ENCODE peak calls at places on chromosomes 16 and 17, in nine cellular contexts. One of them, this sample, is unnamed.

GRCh38 chr16:66364117-66364958 is 2.2 kb upstream of the CDH5 start:
- DNase-seq in stomach: no peak
- DNase-seq in sigmoid colon: peak
- DNase-seq in breast epithelium: no peak
- DNase-seq in GM23338: no peak
- DNase-seq in SK-N-SH: no peak
- DNase-seq in HCT116: no peak
- DNase-seq in transverse colon: peak
- DNase-seq in suprapubic skin: no peak
- DNase-seq in this sample: no peak

GRCh38 chr17:66549731-66550207 is 247.4 kb downstream of the PRKCA start:
- DNase-seq in GM23338: peak
- DNase-seq in transverse colon: no peak
- DNase-seq in sigmoid colon: no peak
- DNase-seq in stomach: no peak
- DNase-seq in suprapubic skin: no peak
- DNase-seq in breast epithelium: no peak
- DNase-seq in SK-N-SH: no peak
- DNase-seq in HCT116: peak
- DNase-seq in this sample: no peak

GRCh38 chr17:77591231-77591785 is 367.2 kb upstream of the TNRC6C start:
- DNase-seq in suprapubic skin: no peak
- DNase-seq in HCT116: no peak
- DNase-seq in SK-N-SH: no peak
- DNase-seq in stomach: no peak
- DNase-seq in breast epithelium: no peak
- DNase-seq in sigmoid colon: no peak
- DNase-seq in transverse colon: peak
- DNase-seq in GM23338: no peak
- DNase-seq in this sample: no peak

GRCh38 chr16:53605356-53605755 is 98.3 kb downstream of the RPGRIP1L start:
- DNase-seq in stomach: no peak
- DNase-seq in sigmoid colon: no peak
- DNase-seq in breast epithelium: no peak
- DNase-seq in SK-N-SH: no peak
- DNase-seq in HCT116: no peak
- DNase-seq in GM23338: no peak
- DNase-seq in transverse colon: no peak
- DNase-seq in suprapubic skin: no peak
- DNase-seq in this sample: no peak

GRCh38 chr16:31435341-31436220 is 7.0 kb downstream of the ZNF843 start:
- DNase-seq in suprapubic skin: no peak
- DNase-seq in breast epithelium: no peak
- DNase-seq in stomach: no peak
- DNase-seq in SK-N-SH: no peak
- DNase-seq in GM23338: peak
- DNase-seq in HCT116: no peak
- DNase-seq in sigmoid colon: peak
- DNase-seq in transverse colon: no peak
- DNase-seq in this sample: no peak

GRCh38 chr16:28292731-28293588 is 635 bp downstream of the SBK1 start:
- DNase-seq in GM23338: peak
- DNase-seq in SK-N-SH: peak
- DNase-seq in stomach: no peak
- DNase-seq in sigmoid colon: no peak
- DNase-seq in transverse colon: peak
- DNase-seq in HCT116: no peak
- DNase-seq in breast epithelium: no peak
- DNase-seq in suprapubic skin: no peak
- DNase-seq in this sample: no peak

GRCh38 chr17:60158751-60159478 is 9.1 kb downstream of the CA4 start:
- DNase-seq in sigmoid colon: no peak
- DNase-seq in stomach: no peak
- DNase-seq in suprapubic skin: no peak
- DNase-seq in transverse colon: no peak
- DNase-seq in SK-N-SH: peak
- DNase-seq in GM23338: peak
- DNase-seq in HCT116: no peak
- DNase-seq in breast epithelium: no peak
- DNase-seq in this sample: no peak

GRCh38 chr17:74008196-74008595 is 195.3 kb upstream of the RPL38 start:
- DNase-seq in stomach: no peak
- DNase-seq in SK-N-SH: peak
- DNase-seq in suprapubic skin: no peak
- DNase-seq in GM23338: peak
- DNase-seq in transverse colon: peak
- DNase-seq in breast epithelium: no peak
- DNase-seq in HCT116: peak
- DNase-seq in sigmoid colon: no peak
- DNase-seq in this sample: no peak

GRCh38 chr17:41943492-41943891 is 13.1 kb downstream of the ODAD4 start:
- DNase-seq in stomach: no peak
- DNase-seq in transverse colon: no peak
- DNase-seq in sigmoid colon: no peak
- DNase-seq in SK-N-SH: no peak
- DNase-seq in suprapubic skin: no peak
- DNase-seq in GM23338: no peak
- DNase-seq in HCT116: no peak
- DNase-seq in breast epithelium: no peak
- DNase-seq in this sample: no peak

GRCh38 chr17:28381141-28381825 is 9.8 kb downstream of the SARM1 start:
- DNase-seq in transverse colon: peak
- DNase-seq in GM23338: peak
- DNase-seq in suprapubic skin: no peak
- DNase-seq in SK-N-SH: no peak
- DNase-seq in sigmoid colon: no peak
- DNase-seq in stomach: peak
- DNase-seq in HCT116: no peak
- DNase-seq in breast epithelium: no peak
- DNase-seq in this sample: no peak

GRCh38 chr16:80507538-80507937 is 33.3 kb upstream of the DYNLRB2 start:
- DNase-seq in suprapubic skin: peak
- DNase-seq in GM23338: no peak
- DNase-seq in transverse colon: peak
- DNase-seq in stomach: no peak
- DNase-seq in SK-N-SH: no peak
- DNase-seq in HCT116: no peak
- DNase-seq in sigmoid colon: no peak
- DNase-seq in breast epithelium: no peak
- DNase-seq in this sample: no peak

GRCh38 chr17:46020998-46021397 is 21.9 kb downstream of the STH start:
- DNase-seq in stomach: no peak
- DNase-seq in breast epithelium: peak
- DNase-seq in HCT116: no peak
- DNase-seq in GM23338: peak
- DNase-seq in transverse colon: no peak
- DNase-seq in suprapubic skin: no peak
- DNase-seq in sigmoid colon: peak
- DNase-seq in SK-N-SH: no peak
- DNase-seq in this sample: no peak

GRCh38 chr17:68592667-68593330 is 8.4 kb downstream of the FAM20A start:
- DNase-seq in GM23338: no peak
- DNase-seq in suprapubic skin: no peak
- DNase-seq in transverse colon: no peak
- DNase-seq in stomach: no peak
- DNase-seq in breast epithelium: no peak
- DNase-seq in HCT116: no peak
- DNase-seq in SK-N-SH: no peak
- DNase-seq in sigmoid colon: no peak
- DNase-seq in this sample: peak

GRCh38 chr16:29862884-29863668 is at the start of gene CDIPT:
- DNase-seq in breast epithelium: peak
- DNase-seq in sigmoid colon: peak
- DNase-seq in transverse colon: peak
- DNase-seq in suprapubic skin: peak
- DNase-seq in HCT116: peak
- DNase-seq in GM23338: peak
- DNase-seq in stomach: peak
- DNase-seq in SK-N-SH: peak
- DNase-seq in this sample: peak
- TF ChIP-seq POLR2AphosphoS5 in breast epithelium: peak
- TF ChIP-seq POLR2AphosphoS5 in sigmoid colon: peak
- TF ChIP-seq POLR2AphosphoS5 in transverse colon: peak
- TF ChIP-seq POLR2AphosphoS5 in suprapubic skin: no peak
- TF ChIP-seq POLR2AphosphoS5 in HCT116: peak
- TF ChIP-seq POLR2AphosphoS5 in GM23338: peak
- TF ChIP-seq POLR2AphosphoS5 in stomach: peak
- TF ChIP-seq POLR2AphosphoS5 in SK-N-SH: no peak
- TF ChIP-seq POLR2AphosphoS5 in this sample: peak

GRCh38 chr17:47654991-47655390 is 5.3 kb downstream of the KPNB1 start:
- DNase-seq in SK-N-SH: no peak
- DNase-seq in transverse colon: no peak
- DNase-seq in breast epithelium: no peak
- DNase-seq in HCT116: no peak
- DNase-seq in sigmoid colon: no peak
- DNase-seq in suprapubic skin: no peak
- DNase-seq in stomach: peak
- DNase-seq in GM23338: no peak
- DNase-seq in this sample: no peak

GRCh38 chr17:47663997-47664941 is 14.6 kb downstream of the KPNB1 start:
- DNase-seq in sigmoid colon: peak
- DNase-seq in SK-N-SH: peak
- DNase-seq in transverse colon: peak
- DNase-seq in suprapubic skin: no peak
- DNase-seq in stomach: peak
- DNase-seq in breast epithelium: no peak
- DNase-seq in HCT116: peak
- DNase-seq in GM23338: peak
- DNase-seq in this sample: no peak

GRCh38 chr17:47665655-47666054 is 15.9 kb downstream of the KPNB1 start:
- DNase-seq in GM23338: no peak
- DNase-seq in stomach: no peak
- DNase-seq in transverse colon: no peak
- DNase-seq in sigmoid colon: no peak
- DNase-seq in suprapubic skin: no peak
- DNase-seq in HCT116: no peak
- DNase-seq in SK-N-SH: no peak
- DNase-seq in breast epithelium: no peak
- DNase-seq in this sample: no peak

GRCh38 chr17:47660064-47660492 is 10.4 kb downstream of the KPNB1 start:
- DNase-seq in HCT116: no peak
- DNase-seq in breast epithelium: no peak
- DNase-seq in GM23338: no peak
- DNase-seq in sigmoid colon: no peak
- DNase-seq in SK-N-SH: no peak
- DNase-seq in stomach: no peak
- DNase-seq in suprapubic skin: no peak
- DNase-seq in transverse colon: no peak
- DNase-seq in this sample: no peak
- H3K4me3 ChIP-seq in HCT116: no peak
- H3K4me3 ChIP-seq in breast epithelium: no peak
- H3K4me3 ChIP-seq in GM23338: no peak
- H3K4me3 ChIP-seq in sigmoid colon: no peak
- H3K4me3 ChIP-seq in SK-N-SH: no peak
- H3K4me3 ChIP-seq in stomach: peak
- H3K4me3 ChIP-seq in suprapubic skin: no peak
- H3K4me3 ChIP-seq in transverse colon: no peak
- H3K4me3 ChIP-seq in this sample: no peak

GRCh38 chr17:17097763-17098345 is 55.6 kb downstream of the MPRIP start:
- DNase-seq in sigmoid colon: no peak
- DNase-seq in stomach: no peak
- DNase-seq in suprapubic skin: no peak
- DNase-seq in transverse colon: no peak
- DNase-seq in GM23338: no peak
- DNase-seq in breast epithelium: no peak
- DNase-seq in SK-N-SH: no peak
- DNase-seq in HCT116: no peak
- DNase-seq in this sample: no peak
- H3K27ac ChIP-seq in sigmoid colon: peak
- H3K27ac ChIP-seq in stomach: peak
- H3K27ac ChIP-seq in suprapubic skin: peak
- H3K27ac ChIP-seq in transverse colon: peak
- H3K27ac ChIP-seq in GM23338: peak
- H3K27ac ChIP-seq in breast epithelium: peak
- H3K27ac ChIP-seq in SK-N-SH: no peak
- H3K27ac ChIP-seq in HCT116: no peak
- H3K27ac ChIP-seq in this sample: peak

GRCh38 chr17:50056217-50056960 is 479 bp downstream of the ITGA3 start:
- DNase-seq in suprapubic skin: no peak
- DNase-seq in SK-N-SH: peak
- DNase-seq in breast epithelium: peak
- DNase-seq in HCT116: no peak
- DNase-seq in transverse colon: peak
- DNase-seq in GM23338: peak
- DNase-seq in sigmoid colon: peak
- DNase-seq in stomach: peak
- DNase-seq in this sample: no peak

GRCh38 chr17:50055055-50055425 is 870 bp upstream of the ITGA3 start:
- DNase-seq in breast epithelium: peak
- DNase-seq in SK-N-SH: no peak
- DNase-seq in stomach: peak
- DNase-seq in sigmoid colon: no peak
- DNase-seq in GM23338: peak
- DNase-seq in HCT116: peak
- DNase-seq in suprapubic skin: no peak
- DNase-seq in transverse colon: peak
- DNase-seq in this sample: no peak

GRCh38 chr17:50057521-50057991 is 1.6 kb downstream of the ITGA3 start:
- DNase-seq in sigmoid colon: no peak
- DNase-seq in HCT116: no peak
- DNase-seq in stomach: peak
- DNase-seq in suprapubic skin: no peak
- DNase-seq in breast epithelium: no peak
- DNase-seq in GM23338: no peak
- DNase-seq in transverse colon: peak
- DNase-seq in SK-N-SH: no peak
- DNase-seq in this sample: no peak

GRCh38 chr17:50056961-50057330 is 1.0 kb downstream of the ITGA3 start:
- DNase-seq in suprapubic skin: no peak
- DNase-seq in breast epithelium: no peak
- DNase-seq in HCT116: no peak
- DNase-seq in SK-N-SH: no peak
- DNase-seq in stomach: peak
- DNase-seq in sigmoid colon: no peak
- DNase-seq in transverse colon: peak
- DNase-seq in GM23338: peak
- DNase-seq in this sample: no peak

DNA sequence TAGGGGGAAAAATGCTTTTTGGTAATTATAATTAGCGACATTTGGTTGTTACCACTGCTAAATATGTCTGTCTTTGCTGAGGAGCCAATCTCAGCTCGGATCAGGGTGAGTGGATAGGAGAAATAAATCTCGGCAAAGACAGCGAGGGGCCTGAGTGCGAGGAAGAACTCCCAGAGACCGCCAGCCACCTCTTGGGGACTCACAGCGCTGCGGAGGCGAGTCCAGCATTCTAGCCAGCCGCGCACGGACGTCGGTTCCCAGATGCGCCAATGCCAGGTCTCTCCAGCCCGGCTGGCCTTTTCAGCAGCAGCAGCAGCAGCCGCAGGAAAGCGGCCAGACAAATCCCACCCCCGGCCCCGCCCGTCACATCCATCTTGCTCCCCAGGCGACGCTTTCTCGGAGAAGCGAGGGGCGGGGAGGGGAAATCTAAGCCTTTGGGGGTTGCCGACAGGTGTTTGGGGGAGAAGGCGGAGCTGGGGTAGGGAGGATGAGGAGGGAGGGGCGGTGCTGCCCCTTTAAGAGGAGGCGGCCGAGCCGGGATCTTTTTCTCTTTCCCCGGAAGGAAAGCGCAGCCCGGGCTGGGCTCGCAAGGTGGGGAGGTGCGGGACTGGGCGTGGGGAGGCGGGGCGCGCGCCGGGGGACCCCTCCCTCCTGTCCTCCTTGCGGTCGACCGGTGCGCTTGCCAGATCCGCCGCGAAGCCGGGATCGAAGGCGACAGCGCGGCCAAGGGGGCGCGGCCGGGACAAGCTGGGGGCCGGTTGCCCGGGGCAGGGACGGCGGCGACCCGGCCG is at the start of gene ITGA3:
- DNase-seq in transverse colon: peak
- DNase-seq in GM23338: peak
- DNase-seq in SK-N-SH: peak
- DNase-seq in sigmoid colon: peak
- DNase-seq in stomach: peak
- DNase-seq in breast epithelium: peak
- DNase-seq in suprapubic skin: peak
- DNase-seq in HCT116: peak
- DNase-seq in this sample: peak
- TF ChIP-seq POLR2AphosphoS5 in transverse colon: peak
- TF ChIP-seq POLR2AphosphoS5 in GM23338: no peak
- TF ChIP-seq POLR2AphosphoS5 in SK-N-SH: peak
- TF ChIP-seq POLR2AphosphoS5 in sigmoid colon: peak
- TF ChIP-seq POLR2AphosphoS5 in stomach: peak
- TF ChIP-seq POLR2AphosphoS5 in breast epithelium: no peak
- TF ChIP-seq POLR2AphosphoS5 in suprapubic skin: no peak
- TF ChIP-seq POLR2AphosphoS5 in HCT116: peak
- TF ChIP-seq POLR2AphosphoS5 in this sample: peak

This sample was measured in esophagus muscularis mucosa.